ENCODE peak calls at places on chromosomes 1 and 21, in seven cellular contexts. P, K, C, E, N, X and W are unnamed samples.

GRCh38 chr21:17947546-17947945 is 128.4 kb upstream of the C21orf91 start:
- DNase-seq in E (no peak), N (no peak), C (no peak), K (no peak), P (no peak), X (peak; percentile 20), W (no peak)

GRCh38 chr1:31765516-31765915 is 1.4 kb upstream of the ADGRB2 start:
- DNase-seq in N (no peak), P (no peak), K (no peak), X (no peak), E (peak; percentile 48), C (no peak), W (no peak)

GRCh38 chr1:78490861-78491310 is at the start of gene PTGFR:
- DNase-seq in K (peak; percentile 36), E (peak; percentile 40), P (peak; percentile 58), N (peak; percentile 74), C (peak; percentile 38), X (peak; percentile 18), W (no peak)

GRCh38 chr1:225766967-225767413 is 10.6 kb upstream of the SRP9 start:
- DNase-seq in N (no peak), C (no peak), E (no peak), P (no peak), X (peak; percentile 81), K (peak; percentile 90), W (no peak)

GRCh38 chr1:161631076-161631475 is at the start of gene FCGR3B:
- DNase-seq in K (no peak), P (no peak), C (no peak), X (no peak), E (no peak), N (no peak), W (no peak)

GRCh38 chr1:161738627-161739287 is 10.8 kb upstream of the DUSP12 start:
- DNase-seq in P (peak; percentile 40), E (peak; percentile 79), N (no peak), K (peak; percentile 88), C (no peak), X (peak; percentile 84), W (peak; percentile 48)

GRCh38 chr1:214993419-214993818 is 89.1 kb upstream of the KCNK2 start:
- DNase-seq in C (no peak), P (no peak), E (no peak), N (no peak), K (peak; percentile 82), X (no peak), W (no peak)

GRCh38 chr1:87644500-87645245 is 316.0 kb downstream of the LMO4 start:
- DNase-seq in E (peak; percentile 75), X (peak; percentile 8), K (peak; percentile 71), N (no peak), P (no peak), C (no peak), W (no peak)

GRCh38 chr1:19327301-19327700 is 15.2 kb downstream of the SLC66A1 start:
- DNase-seq in E (no peak), C (no peak), N (no peak), P (peak; percentile 19), K (no peak), X (no peak), W (no peak)

GRCh38 chr1:81670286-81670685 is 130.4 kb upstream of the ADGRL2 start:
- DNase-seq in C (no peak), X (peak; percentile 91), K (peak; percentile 97), P (no peak), E (no peak), N (no peak), W (no peak)

GRCh38 chr1:109876617-109877319 is 33.9 kb upstream of the CSF1 start:
- DNase-seq in K (peak; percentile 38), N (peak; percentile 71), E (peak; percentile 92), C (no peak), X (peak; percentile 79), P (peak; percentile 56), W (no peak)

GRCh38 chr1:62436039-62436465 is 797 bp upstream of the USP1 start:
- DNase-seq in X (no peak), K (no peak), N (peak; percentile 93), P (no peak), E (no peak), C (no peak), W (peak; percentile 100)

GRCh38 chr1:248828845-248829244 is 3.1 kb upstream of the SH3BP5L start:
- DNase-seq in P (no peak), K (peak; percentile 93), N (no peak), X (peak; percentile 87), C (no peak), E (no peak), W (peak; percentile 82)

GRCh38 chr1:206521002-206521585 is 13.8 kb downstream of the RASSF5 start:
- DNase-seq in K (no peak), N (no peak), E (no peak), P (no peak), X (no peak), C (no peak), W (no peak)

GRCh38 chr1:86507935-86508582 is 38.8 kb upstream of the CLCA4 start:
- DNase-seq in X (peak; percentile 58), P (peak; percentile 41), N (no peak), C (no peak), E (peak; percentile 60), K (peak; percentile 38), W (no peak)

GRCh38 chr21:29077651-29078090 is 4.2 kb upstream of the CCT8 start:
- DNase-seq in N (no peak), X (no peak), E (no peak), C (no peak), K (peak; percentile 48), P (no peak), W (peak; percentile 17)

GRCh38 chr1:87155648-87156047 is 173.0 kb upstream of the LMO4 start:
- DNase-seq in X (no peak), E (no peak), P (no peak), C (no peak), K (no peak), N (no peak), W (no peak)

GRCh38 chr1:54595956-54596498 is 27.3 kb downstream of the FAM151A start:
- DNase-seq in C (no peak), X (no peak), P (no peak), N (no peak), K (no peak), E (no peak), W (no peak)

GRCh38 chr1:236541710-236542109 is 17.9 kb downstream of the LGALS8 start:
- DNase-seq in X (no peak), C (no peak), P (no peak), E (no peak), N (no peak), K (no peak), W (no peak)

GRCh38 chr21:27190601-27191000 is 223.7 kb upstream of the ADAMTS5 start:
- DNase-seq in E (no peak), X (no peak), K (peak; percentile 50), P (no peak), N (no peak), C (no peak), W (no peak)

GRCh38 chr1:72186733-72187307 is 95.5 kb downstream of the NEGR1 start:
- DNase-seq in N (no peak), K (peak; percentile 38), X (peak; percentile 30), C (no peak), E (peak; percentile 24), P (no peak), W (peak; percentile 26)

GRCh38 chr1:169163059-169163458 is 56.6 kb downstream of the ATP1B1 start:
- DNase-seq in X (no peak), K (peak; percentile 30), N (no peak), E (no peak), P (no peak), C (no peak), W (no peak)

GRCh38 chr1:18901952-18902522 is 318 bp downstream of the ALDH4A1 start:
- DNase-seq in P (no peak), K (no peak), C (peak; percentile 15), E (no peak), X (peak; percentile 58), N (no peak), W (peak; percentile 19)

GRCh38 chr1:44609412-44609767 is 64.9 kb downstream of the TMEM53 start:
- DNase-seq in E (peak; percentile 82), P (peak; percentile 88), K (peak; percentile 44), N (peak; percentile 93), C (peak; percentile 62), X (no peak), W (peak; percentile 10)

GRCh38 chr1:118101989-118102388 is 83.0 kb downstream of the SPAG17 start:
- DNase-seq in K (no peak), N (no peak), P (no peak), C (no peak), E (peak; percentile 10), X (no peak), W (no peak)
- H3K4ac ChIP-seq in K (no peak overlapping the region), N (no peak overlapping the region), P (no peak overlapping the region), C (no peak overlapping the region), E (no peak overlapping the region), X (no peak overlapping the region), W (no peak overlapping the region)

GRCh38 chr1:6835139-6835538 is 49.9 kb downstream of the CAMTA1 start:
- DNase-seq in P (no peak), N (no peak), K (no peak), X (no peak), E (no peak), C (no peak), W (no peak)
- H3K4ac ChIP-seq in P (no peak overlapping the region), N (no peak overlapping the region), K (no peak overlapping the region), X (no peak overlapping the region), E (no peak overlapping the region), C (no peak overlapping the region), W (no peak overlapping the region)

GRCh38 chr1:183544598-183545297 is 45.5 kb downstream of the NCF2 start:
- DNase-seq in P (no peak), X (no peak), N (no peak), C (no peak), K (no peak), E (peak; percentile 30), W (no peak)

GRCh38 chr1:183548136-183548535 is 42.1 kb downstream of the NCF2 start:
- DNase-seq in N (no peak), K (no peak), X (no peak), E (no peak), P (no peak), C (no peak), W (no peak)

GRCh38 chr1:183546427-183546826 is 43.8 kb downstream of the NCF2 start:
- DNase-seq in K (no peak), N (no peak), C (no peak), P (no peak), X (no peak), E (no peak), W (no peak)

GRCh38 chr1:183543619-183544204 is 46.5 kb downstream of the NCF2 start:
- DNase-seq in P (no peak), K (peak; percentile 74), C (no peak), X (peak; percentile 76), E (peak; percentile 68), N (no peak), W (peak; percentile 79)
- H3K4ac ChIP-seq in P (no peak overlapping the region), K (no peak overlapping the region), C (no peak overlapping the region), X (no peak overlapping the region), E (no peak overlapping the region), N (no peak overlapping the region), W (no peak overlapping the region)

DNA sequence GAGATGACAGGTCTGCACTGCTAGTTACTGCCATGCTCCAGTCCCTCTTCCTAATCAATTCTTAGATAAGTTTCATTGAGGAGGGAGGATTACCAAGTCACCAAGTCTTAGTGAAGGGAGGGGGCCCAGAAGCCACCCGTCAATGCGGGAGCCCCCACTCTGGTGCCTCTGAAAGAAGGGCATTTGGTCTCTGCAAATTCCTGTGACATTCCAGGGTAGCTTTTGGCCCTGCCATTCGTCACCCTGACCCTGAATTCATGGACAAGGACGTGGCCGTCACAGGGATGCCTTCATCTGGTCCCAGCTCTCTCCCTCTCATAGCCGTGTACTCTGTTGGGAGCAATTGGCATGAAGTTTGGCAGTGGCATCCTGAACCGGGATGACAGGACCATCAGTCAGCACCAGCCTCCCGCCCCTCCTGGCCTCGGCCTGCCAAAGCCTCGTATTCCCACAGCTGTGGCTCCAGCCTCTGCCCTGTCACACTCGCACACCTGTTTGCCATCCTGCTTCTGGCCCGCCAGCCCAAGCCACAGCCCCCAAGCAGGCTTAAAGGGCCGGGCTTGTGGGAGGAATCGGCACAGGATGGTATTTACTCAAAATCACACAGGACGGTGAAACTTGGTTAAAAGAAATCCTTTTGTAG is 150.7 kb downstream of the CLIC6 start:
- DNase-seq in C (peak; percentile 29), K (no peak), N (no peak), X (no peak), E (peak; percentile 67), P (no peak), W (no peak)
- H3K4ac ChIP-seq in C (no peak overlapping the region), K (peak overlapping the region; percentile 20), N (no peak overlapping the region), X (peak overlapping the region; percentile 44), E (no peak overlapping the region), P (no peak overlapping the region), W (no peak overlapping the region)